ENCODE peak calls at places on chromosomes 13 and 19, in six cellular contexts. C, L, P, N, Y and D are unnamed samples.

GRCh38 chr13:111911141-111911720 is 155.7 kb upstream of the SOX1 start:
- DNase-seq in C (peak), L (no peak), P (no peak), N (no peak), Y (no peak), D (no peak)

GRCh38 chr19:44809856-44810554 is 1.1 kb downstream of the BCAM start:
- DNase-seq in C (peak), L (no peak), P (no peak), N (no peak), Y (no peak), D (no peak)

GRCh38 chr13:53694814-53695533 is 666.4 kb downstream of the OLFM4 start:
- DNase-seq in C (no peak), L (no peak), P (no peak), N (no peak), Y (no peak), D (no peak)

GRCh38 chr13:78659450-78660110 is 625 bp upstream of the OBI1 start:
- DNase-seq in C (no peak), L (peak), P (peak), N (no peak), Y (no peak), D (no peak)

GRCh38 chr19:48681127-48681470 is 8.3 kb upstream of the NTN5 start:
- DNase-seq in C (no peak), L (peak), P (peak), N (no peak), Y (no peak), D (peak)

GRCh38 chr13:33606692-33607091 is 211.3 kb upstream of the RFC3 start:
- DNase-seq in C (no peak), L (peak), P (no peak), N (no peak), Y (no peak), D (peak)

GRCh38 chr19:16415806-16416205 is 56.0 kb downstream of the EPS15L1 start:
- DNase-seq in C (no peak), L (no peak), P (no peak), N (no peak), Y (no peak), D (no peak)

GRCh38 chr13:44131069-44131614 is 242.5 kb upstream of the SERP2 start:
- DNase-seq in C (no peak), L (no peak), P (no peak), N (no peak), Y (no peak), D (no peak)

GRCh38 chr13:43036386-43037220 is 13.2 kb downstream of the DNAJC15 start:
- DNase-seq in C (no peak), L (no peak), P (no peak), N (no peak), Y (no peak), D (no peak)

GRCh38 chr13:23510544-23510916 is 59.7 kb upstream of the TNFRSF19 start:
- DNase-seq in C (no peak), L (peak), P (peak), N (no peak), Y (peak), D (no peak)

GRCh38 chr19:28519950-28520861 is 692.7 kb downstream of the UQCRFS1 start:
- DNase-seq in C (no peak), L (peak), P (peak), N (no peak), Y (no peak), D (peak)

GRCh38 chr19:10612515-10613119 is 12.7 kb upstream of the SLC44A2 start:
- DNase-seq in C (peak), L (peak), P (no peak), N (no peak), Y (no peak), D (peak)

GRCh38 chr13:41231786-41232185 is 31.6 kb downstream of the MTRF1 start:
- DNase-seq in C (no peak), L (no peak), P (peak), N (no peak), Y (peak), D (no peak)

GRCh38 chr13:74907788-74908187 is 574.2 kb downstream of the TBC1D4 start:
- DNase-seq in C (no peak), L (no peak), P (no peak), N (no peak), Y (no peak), D (no peak)

GRCh38 chr13:90445179-90445578 is 902.3 kb upstream of the MIR17HG start:
- DNase-seq in C (peak), L (peak), P (peak), N (no peak), Y (peak), D (no peak)

GRCh38 chr19:53865523-53865917 is 2.2 kb upstream of the MYADM start:
- DNase-seq in C (peak), L (peak), P (peak), N (no peak), Y (no peak), D (no peak)

GRCh38 chr19:16527971-16528521 is 14.2 kb downstream of the CHERP start:
- DNase-seq in C (no peak), L (peak), P (peak), N (peak), Y (no peak), D (no peak)

GRCh38 chr19:10929402-10929794 is 787 bp downstream of the TIMM29 start:
- DNase-seq in C (no peak), L (peak), P (no peak), N (no peak), Y (no peak), D (no peak)

GRCh38 chr13:43567608-43568007 is 219.2 kb downstream of the ENOX1 start:
- DNase-seq in C (no peak), L (peak), P (peak), N (no peak), Y (peak), D (no peak)